ENCODE peak calls at places on chromosomes 3 and 15, in eight cellular contexts. C, W, Z, X, M, L, E and P are unnamed samples.

GRCh38 chr3:13379191-13379830 is 40.8 kb downstream of the NUP210 start:
- DNase-seq in C (peak), W (peak), Z (peak), X (peak), M (peak), L (no peak), E (no peak), P (peak)

GRCh38 chr15:100690032-100690785 is 87.8 kb downstream of the ASB7 start:
- DNase-seq in C (no peak), W (no peak), Z (no peak), X (no peak), M (no peak), L (no peak), E (peak), P (no peak)

GRCh38 chr3:29171583-29171990 is 109.3 kb upstream of the RBMS3 start:
- DNase-seq in C (peak), W (no peak), Z (peak), X (no peak), M (no peak), L (no peak), E (no peak), P (no peak)

GRCh38 chr3:42698911-42699230 is 3.7 kb downstream of the HHATL start:
- DNase-seq in C (no peak), W (peak), Z (no peak), X (no peak), M (no peak), L (no peak), E (peak), P (no peak)

GRCh38 chr3:58041826-58042324 is 33.7 kb downstream of the FLNB start:
- DNase-seq in C (peak), W (no peak), Z (peak), X (peak), M (peak), L (no peak), E (no peak), P (peak)

GRCh38 chr3:131036986-131037385 is 10.3 kb downstream of the NEK11 start:
- DNase-seq in C (no peak), W (no peak), Z (no peak), X (peak), M (no peak), L (no peak), E (no peak), P (peak)

GRCh38 chr15:99708563-99708962 is 24.7 kb downstream of the LYSMD4 start:
- DNase-seq in C (peak), W (peak), Z (peak), X (peak), M (peak), L (peak), E (peak), P (peak)

GRCh38 chr3:57017481-57017880 is 43.0 kb upstream of the SPATA12 start:
- DNase-seq in C (no peak), W (no peak), Z (no peak), X (peak), M (no peak), L (no peak), E (no peak), P (no peak)

GRCh38 chr15:85837881-85838280 is 43.2 kb upstream of the KLHL25 start:
- DNase-seq in C (no peak), W (no peak), Z (no peak), X (no peak), M (no peak), L (peak), E (no peak), P (no peak)

GRCh38 chr3:46461971-46462910 is 2.5 kb downstream of the LTF start:
- DNase-seq in C (peak), W (no peak), Z (peak), X (no peak), M (no peak), L (no peak), E (no peak), P (peak)

GRCh38 chr15:39605146-39605545 is 24.3 kb downstream of the THBS1 start:
- DNase-seq in C (no peak), W (no peak), Z (peak), X (no peak), M (no peak), L (no peak), E (no peak), P (peak)

GRCh38 chr3:134630506-134630905 is 20.3 kb downstream of the KY start:
- DNase-seq in C (peak), W (no peak), Z (peak), X (no peak), M (no peak), L (no peak), E (no peak), P (peak)

GRCh38 chr3:197327701-197328100 is 29.3 kb upstream of the DLG1 start:
- DNase-seq in C (peak), W (no peak), Z (peak), X (no peak), M (no peak), L (no peak), E (no peak), P (peak)

GRCh38 chr15:78004919-78005634 is 72.4 kb downstream of the TBC1D2B start:
- DNase-seq in C (peak), W (peak), Z (peak), X (peak), M (peak), L (peak), E (peak), P (peak)

GRCh38 chr3:157515398-157515797 is 12.2 kb upstream of the VEPH1 start:
- DNase-seq in C (no peak), W (no peak), Z (no peak), X (no peak), M (no peak), L (no peak), E (no peak), P (no peak)

GRCh38 chr3:157513585-157513984 is 10.4 kb upstream of the VEPH1 start:
- DNase-seq in C (no peak), W (no peak), Z (no peak), X (no peak), M (no peak), L (no peak), E (no peak), P (no peak)

GRCh38 chr3:157508461-157508860 is 5.2 kb upstream of the VEPH1 start:
- DNase-seq in C (no peak), W (no peak), Z (no peak), X (no peak), M (no peak), L (no peak), E (no peak), P (no peak)

GRCh38 chr3:157514371-157514919 is 11.2 kb upstream of the VEPH1 start:
- DNase-seq in C (no peak), W (no peak), Z (no peak), X (no peak), M (no peak), L (no peak), E (no peak), P (no peak)

DNA sequence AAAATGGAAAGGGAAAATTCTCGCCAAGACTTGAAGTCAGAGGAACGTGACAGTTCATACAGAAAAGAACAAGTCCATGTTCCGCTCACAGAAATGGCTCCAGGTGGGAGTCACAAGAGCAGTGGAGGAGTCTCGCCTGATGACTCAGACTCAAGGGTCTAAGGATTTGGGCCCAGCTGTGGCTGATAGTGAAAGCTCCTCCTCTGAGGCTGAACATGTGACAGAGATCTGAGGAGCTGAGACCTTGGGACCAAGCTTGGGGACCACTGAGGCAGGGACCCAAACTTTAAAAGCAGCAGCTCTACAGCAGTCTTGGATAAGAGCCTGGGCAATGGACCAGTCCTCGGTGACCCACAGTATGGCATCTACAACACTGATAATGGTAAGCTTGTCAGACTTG is 9.3 kb upstream of the VEPH1 start:
- DNase-seq in C (no peak), W (no peak), Z (no peak), X (no peak), M (no peak), L (no peak), E (no peak), P (no peak)
- TF ChIP-seq CTCF in C (no peak), W (no peak), Z (no peak), X (no peak), M (no peak), L (no peak), E (no peak), P (no peak)

DNA sequence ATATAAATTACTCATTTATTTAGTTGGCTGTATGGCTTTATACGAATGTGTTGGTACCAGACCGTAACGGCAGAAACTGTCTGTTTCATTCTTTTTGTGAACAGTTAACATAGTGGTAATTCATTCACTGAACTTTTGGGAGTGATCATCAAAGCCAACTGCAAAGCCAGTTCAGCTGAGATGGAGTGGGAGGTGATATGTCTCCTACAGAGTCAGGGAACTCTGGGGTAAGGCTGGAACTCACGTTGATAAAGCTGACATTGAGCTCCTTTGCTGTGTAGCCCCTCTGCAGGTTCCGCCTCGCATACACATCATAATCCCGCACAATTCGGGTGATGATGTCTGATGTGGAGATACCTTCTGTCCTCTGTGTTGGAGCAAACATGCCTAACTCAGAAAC is 25.4 kb downstream of the SLC51A start:
- DNase-seq in C (no peak), W (no peak), Z (no peak), X (no peak), M (no peak), L (no peak), E (no peak), P (no peak)
- H3K4me3 ChIP-seq in C (no peak), W (no peak), Z (no peak), X (no peak), M (no peak), L (no peak), E (no peak), P (no peak)

GRCh38 chr3:4571690-4572334 is 78.7 kb downstream of the ITPR1 start:
- DNase-seq in C (no peak), W (no peak), Z (no peak), X (peak), M (no peak), L (no peak), E (no peak), P (no peak)
- TF ChIP-seq CTCF in C (no peak), W (peak), Z (peak), X (no peak), M (no peak), L (no peak), E (peak), P (no peak)

DNA sequence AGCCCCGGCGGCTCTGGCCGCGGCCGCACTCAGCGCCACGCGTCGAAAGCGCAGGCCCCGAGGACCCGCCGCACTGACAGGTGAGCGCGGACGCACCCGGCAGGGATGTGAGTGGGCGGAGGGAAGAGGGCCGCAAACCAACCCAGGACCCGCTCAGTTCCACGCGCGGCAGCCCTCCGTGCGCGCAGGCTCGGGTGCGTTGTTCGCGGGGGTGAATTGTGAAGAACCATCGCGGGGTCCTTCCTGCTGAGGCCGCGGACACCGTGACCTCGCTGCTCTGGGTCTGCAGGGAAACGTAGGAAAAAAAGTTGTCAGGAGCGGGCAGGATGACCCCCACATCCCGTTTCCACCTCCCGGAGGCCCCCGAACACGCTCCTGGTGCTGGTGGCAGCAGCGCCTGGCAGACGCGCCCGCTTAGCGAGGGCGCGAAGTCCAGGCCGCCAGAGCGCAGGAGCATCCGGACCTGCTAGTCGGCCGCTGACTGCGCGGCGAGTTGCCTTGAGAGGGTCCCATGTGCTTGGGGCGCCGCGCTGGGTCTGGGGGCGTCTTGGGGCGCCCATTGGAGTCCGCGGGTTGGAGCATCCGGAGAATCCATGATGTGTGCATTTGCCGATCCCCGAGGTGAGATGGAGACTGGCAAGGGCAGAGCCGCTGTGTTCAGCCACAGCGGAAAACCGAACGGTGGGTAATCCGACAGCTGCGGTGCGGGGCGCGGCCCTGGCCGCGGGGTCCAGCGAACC is 448 bp downstream of the GREM1 start:
- DNase-seq in C (no peak), W (no peak), Z (peak), X (peak), M (no peak), L (peak), E (no peak), P (no peak)
- H3K4me3 ChIP-seq in C (peak), W (peak), Z (peak), X (peak), M (peak), L (peak), E (peak), P (peak)

GRCh38 chr15:71573599-71573998 is 236.8 kb upstream of the NR2E3 start:
- DNase-seq in C (no peak), W (no peak), Z (no peak), X (no peak), M (no peak), L (no peak), E (no peak), P (no peak)

GRCh38 chr15:71570736-71571135 is 239.6 kb upstream of the NR2E3 start:
- DNase-seq in C (no peak), W (no peak), Z (no peak), X (no peak), M (no peak), L (no peak), E (no peak), P (no peak)

GRCh38 chr15:71575474-71576045 is 234.8 kb upstream of the NR2E3 start:
- DNase-seq in C (no peak), W (no peak), Z (no peak), X (no peak), M (no peak), L (no peak), E (no peak), P (peak)

GRCh38 chr15:71571641-71572040 is 238.7 kb upstream of the NR2E3 start:
- DNase-seq in C (no peak), W (no peak), Z (no peak), X (no peak), M (no peak), L (no peak), E (no peak), P (no peak)

DNA sequence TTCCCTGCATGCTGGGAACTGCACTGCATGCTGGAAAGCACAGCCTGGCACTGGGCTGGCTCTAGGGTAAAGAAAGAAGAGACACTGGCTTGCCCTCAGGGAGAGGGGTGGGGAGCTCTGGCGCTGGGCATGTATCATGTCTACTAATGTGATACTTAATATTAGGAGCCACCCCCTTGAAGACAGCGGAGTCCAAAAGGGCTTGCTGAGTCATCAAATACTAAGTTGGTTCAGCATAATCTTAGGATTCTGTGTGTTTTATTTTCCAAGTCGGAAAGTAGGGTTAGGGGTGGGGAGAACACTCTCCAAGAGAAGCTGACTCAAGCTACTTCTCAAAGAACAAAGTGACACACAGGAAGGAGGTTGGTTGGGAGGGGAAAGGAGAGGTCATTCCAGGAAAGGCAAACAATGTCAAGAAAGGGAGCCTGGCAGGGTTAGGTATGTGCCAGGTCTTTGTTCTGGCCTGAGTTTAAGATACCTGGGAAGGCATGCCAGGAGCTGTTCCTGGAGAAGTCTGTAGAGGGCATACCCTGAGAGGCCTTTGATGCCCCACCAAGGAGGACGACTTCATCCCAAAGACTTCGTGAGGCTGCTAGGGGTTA is 237.8 kb upstream of the NR2E3 start:
- DNase-seq in C (no peak), W (no peak), Z (no peak), X (peak), M (no peak), L (no peak), E (no peak), P (no peak)
- TF ChIP-seq CTCF in C (peak), W (no peak), Z (peak), X (peak), M (peak), L (no peak), E (peak), P (no peak)

GRCh38 chr3:50337175-50337861 is 3.3 kb downstream of the RASSF1 start:
- DNase-seq in C (peak), W (peak), Z (peak), X (peak), M (peak), L (peak), E (peak), P (peak)

GRCh38 chr3:50333744-50334328 is 5.8 kb upstream of the TUSC2 start:
- DNase-seq in C (peak), W (peak), Z (peak), X (peak), M (peak), L (no peak), E (no peak), P (peak)

GRCh38 chr3:50336452-50337174 is 4.0 kb downstream of the RASSF1 start:
- DNase-seq in C (peak), W (no peak), Z (no peak), X (peak), M (no peak), L (no peak), E (no peak), P (peak)

GRCh38 chr3:50331364-50331907 is 3.4 kb upstream of the TUSC2 start:
- DNase-seq in C (no peak), W (no peak), Z (no peak), X (no peak), M (no peak), L (no peak), E (no peak), P (no peak)

DNA sequence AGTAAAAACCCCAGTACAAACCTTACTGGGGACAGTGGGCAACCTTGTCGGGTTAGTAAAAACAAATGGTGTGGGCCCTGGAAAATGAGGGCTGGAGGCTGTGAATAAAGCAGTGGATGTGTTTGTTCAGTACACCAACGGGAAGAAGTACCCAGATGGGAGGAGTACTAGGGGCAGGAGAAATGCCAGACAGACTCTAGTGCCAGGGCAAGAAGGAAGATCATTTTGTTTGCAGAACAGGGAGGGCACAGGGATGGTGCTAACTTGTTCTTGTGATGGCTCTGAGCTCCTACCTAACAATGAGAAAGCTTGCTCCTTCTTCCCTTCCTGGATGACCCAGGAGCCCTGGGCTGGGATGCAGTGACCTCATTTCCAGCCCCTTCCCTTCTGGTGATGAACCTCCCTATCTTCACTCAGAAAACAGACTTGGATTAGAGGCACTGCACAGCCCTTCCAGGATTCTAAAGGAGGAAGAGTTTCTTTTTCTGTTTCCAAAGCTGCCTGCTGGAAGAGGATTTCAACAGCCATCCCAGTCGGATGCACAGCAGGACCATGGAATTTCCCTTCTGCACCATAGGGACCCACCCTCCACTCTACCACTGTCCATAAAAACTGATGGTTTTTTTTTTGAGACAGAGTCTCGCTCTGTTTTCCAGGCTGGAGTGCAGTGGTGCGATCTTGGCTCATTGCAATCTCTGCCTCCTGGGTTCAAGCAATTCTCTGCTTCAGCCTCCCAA is 6.1 kb downstream of the RASSF1 start:
- DNase-seq in C (no peak), W (no peak), Z (peak), X (no peak), M (no peak), L (no peak), E (no peak), P (no peak)
- H3K4me3 ChIP-seq in C (no peak), W (peak), Z (peak), X (peak), M (no peak), L (no peak), E (peak), P (no peak)

GRCh38 chr3:128492353-128493220 is at the start of gene GATA2:
- DNase-seq in C (no peak), W (peak), Z (peak), X (peak), M (no peak), L (no peak), E (peak), P (no peak)
- TF ChIP-seq CTCF in C (no peak), W (no peak), Z (peak), X (no peak), M (peak), L (no peak), E (no peak), P (no peak)

GRCh38 chr15:29820802-29821160 is 1.5 kb downstream of the TJP1 start:
- DNase-seq in C (peak), W (no peak), Z (no peak), X (no peak), M (no peak), L (no peak), E (no peak), P (no peak)
- H3K4me3 ChIP-seq in C (peak), W (peak), Z (peak), X (peak), M (peak), L (peak), E (peak), P (peak)

GRCh38 chr3:79846148-79846933 is 78.5 kb upstream of the ROBO1 start:
- DNase-seq in C (no peak), W (no peak), Z (no peak), X (no peak), M (no peak), L (no peak), E (no peak), P (no peak)
- TF ChIP-seq CTCF in C (peak), W (peak), Z (no peak), X (peak), M (no peak), L (no peak), E (peak), P (no peak)